ENCODE peak calls at places on chromosomes 2 and 18, in ten cellular contexts. R is effector memory CD8-positive, alpha-beta T cell; D is NCI-H1105; V is foreskin fibroblast; L is NCI-H345; I is memory B cell; F is effector memory CD4-positive, alpha-beta T cell; U is GM12892; Z is astrocyte of the spinal cord; B is endothelial cell. X is an unnamed sample.

GRCh38 chr2:137928547-137929503 is 35.4 kb upstream of the HNMT start:
- DNase-seq in Z (peak), F (no peak), U (no peak), V (peak), R (no peak), D (no peak), I (no peak), L (no peak), B (no peak), X (peak)

GRCh38 chr2:173451137-173451536 is 96.5 kb downstream of the CDCA7 start:
- DNase-seq in Z (no peak), R (peak), D (no peak), I (no peak), B (no peak), F (no peak), V (no peak), L (peak), U (no peak), X (no peak)

GRCh38 chr2:165044505-165045303 is 89.4 kb upstream of the SLC38A11 start:
- DNase-seq in D (no peak), U (no peak), R (no peak), I (no peak), F (no peak), Z (no peak), V (no peak), L (no peak), B (no peak), X (peak)

GRCh38 chr2:125371867-125372266 is 1284.1 kb upstream of the GYPC start:
- DNase-seq in U (no peak), Z (no peak), B (no peak), I (no peak), L (no peak), R (no peak), V (no peak), F (no peak), D (no peak), X (no peak)

GRCh38 chr2:28471701-28472236 is 24.1 kb upstream of the PLB1 start:
- DNase-seq in U (no peak), Z (no peak), R (no peak), D (no peak), B (no peak), F (no peak), L (no peak), V (no peak), I (no peak), X (no peak)

GRCh38 chr2:73110622-73111299 is 2.0 kb downstream of the RAB11FIP5 start:
- DNase-seq in Z (peak), D (no peak), V (peak), F (no peak), U (no peak), I (no peak), L (no peak), R (no peak), B (no peak), X (no peak)

GRCh38 chr2:203739351-203739750 is 32.9 kb downstream of the CD28 start:
- DNase-seq in F (no peak), Z (no peak), V (no peak), I (no peak), D (no peak), R (no peak), U (no peak), L (no peak), B (no peak), X (no peak)

GRCh38 chr2:170713280-170714155 is 1.6 kb upstream of the SP5 start:
- DNase-seq in B (peak), R (no peak), F (no peak), D (no peak), Z (no peak), L (no peak), V (no peak), U (no peak), I (no peak), X (no peak)

GRCh38 chr2:225124311-225124832 is 82.1 kb upstream of the DOCK10 start:
- DNase-seq in I (no peak), R (no peak), D (peak), V (no peak), L (peak), Z (no peak), U (no peak), B (no peak), F (no peak), X (no peak)

GRCh38 chr2:16653083-16653375 is 12.6 kb downstream of the CYRIA start:
- DNase-seq in F (no peak), Z (no peak), B (no peak), L (no peak), U (no peak), D (no peak), I (no peak), R (no peak), V (no peak), X (no peak)

GRCh38 chr18:73842795-73843394 is 304.7 kb downstream of the FBXO15 start:
- DNase-seq in U (peak), B (peak), L (peak), F (no peak), Z (peak), I (peak), V (peak), D (peak), R (peak), X (peak)

GRCh38 chr2:157441072-157441454 is 2.8 kb downstream of the CYTIP start:
- DNase-seq in Z (no peak), L (no peak), D (peak), R (no peak), F (no peak), V (no peak), I (peak), U (no peak), B (no peak), X (peak)

X was measured in cardiac fibroblast.